ENCODE peak calls at places on chromosomes 2 and 18, in seven cellular contexts. P is mammary epithelial cell, Q is heart right ventricle, S is bronchial epithelial cell, I is neural crest cell, Z is epithelial cell of esophagus, K is A549. T is an unnamed sample.

GRCh38 chr18:23538040-23538439 is 34.7 kb downstream of the RMC1 start:
- DNase-seq in P (no peak), Q (no peak), S (no peak), I (no peak), Z (no peak), K (no peak), T (peak; percentile 41)

GRCh38 chr2:66301073-66301766 is 133.7 kb upstream of the MEIS1 start:
- DNase-seq in P (no peak), Q (peak; percentile 64), S (peak; percentile 59), I (no peak), Z (peak; percentile 29), K (no peak), T (no peak)

GRCh38 chr2:39513641-39514094 is 76.6 kb upstream of the MAP4K3 start:
- DNase-seq in P (peak; percentile 95), Q (peak; percentile 86), S (peak; percentile 93), I (no peak), Z (peak; percentile 89), K (peak; percentile 74), T (no peak)

GRCh38 chr2:66437601-66438497 is 2.9 kb downstream of the MEIS1 start:
- DNase-seq in P (no peak), Q (no peak), S (peak; percentile 17), I (no peak), Z (peak; percentile 44), K (no peak), T (no peak)

GRCh38 chr2:70698847-70699246 is 69.2 kb downstream of the ADD2 start:
- DNase-seq in P (no peak), Q (no peak), S (no peak), I (no peak), Z (no peak), K (no peak), T (no peak)

GRCh38 chr2:60510713-60511112 is 42.7 kb downstream of the BCL11A start:
- DNase-seq in P (no peak), Q (no peak), S (no peak), I (no peak), Z (no peak), K (no peak), T (no peak)

GRCh38 chr18:70333757-70334156 is 44.9 kb downstream of the SOCS6 start:
- DNase-seq in P (peak; percentile 90), Q (no peak), S (peak; percentile 100), I (no peak), Z (peak; percentile 98), K (peak; percentile 90), T (no peak)

GRCh38 chr2:9914384-9915065 is 37.0 kb upstream of the GRHL1 start:
- DNase-seq in P (peak; percentile 82), Q (no peak), S (peak; percentile 92), I (no peak), Z (peak; percentile 96), K (peak; percentile 77), T (no peak)

GRCh38 chr2:68847751-68848150 is 23.4 kb downstream of the BMP10 start:
- DNase-seq in P (no peak), Q (no peak), S (no peak), I (no peak), Z (no peak), K (no peak), T (no peak)

GRCh38 chr2:28052691-28053090 is 162.2 kb downstream of the BABAM2 start:
- DNase-seq in P (peak; percentile 46), Q (no peak), S (no peak), I (no peak), Z (peak; percentile 13), K (no peak), T (no peak)

GRCh38 chr18:1665064-1665463 is 760.4 kb downstream of the ADCYAP1 start:
- DNase-seq in P (no peak), Q (no peak), S (peak; percentile 26), I (no peak), Z (peak; percentile 14), K (no peak), T (no peak)

GRCh38 chr2:35454966-35455638 is 900.5 kb upstream of the CRIM1 start:
- DNase-seq in P (peak; percentile 67), Q (no peak), S (peak; percentile 17), I (no peak), Z (peak; percentile 14), K (peak; percentile 53), T (no peak)

GRCh38 chr2:158103358-158104021 is 1.8 kb downstream of the UPP2 start:
- DNase-seq in P (no peak), Q (no peak), S (no peak), I (no peak), Z (no peak), K (no peak), T (no peak)

GRCh38 chr18:5500158-5500939 is 43.4 kb downstream of the EPB41L3 start:
- DNase-seq in P (no peak), Q (no peak), S (no peak), I (no peak), Z (no peak), K (no peak), T (no peak)

GRCh38 chr2:240013343-240013742 is 11.8 kb downstream of the NDUFA10 start:
- DNase-seq in P (no peak), Q (no peak), S (peak; percentile 33), I (no peak), Z (peak; percentile 37), K (peak; percentile 29), T (no peak)

GRCh38 chr2:176071330-176072291 is 12.2 kb downstream of the EVX2 start:
- DNase-seq in P (no peak), Q (no peak), S (no peak), I (no peak), Z (no peak), K (no peak), T (no peak)

GRCh38 chr2:158189526-158189925 is 87.8 kb downstream of the UPP2 start:
- DNase-seq in P (no peak), Q (no peak), S (peak; percentile 9), I (no peak), Z (no peak), K (no peak), T (no peak)

GRCh38 chr18:54229660-54230059 is 5.2 kb upstream of the MBD2 start:
- DNase-seq in P (no peak), Q (no peak), S (no peak), I (no peak), Z (no peak), K (no peak), T (no peak)

GRCh38 chr2:194003911-194004310 is 1653.1 kb upstream of the SLC39A10 start:
- DNase-seq in P (peak; percentile 4), Q (no peak), S (peak; percentile 9), I (no peak), Z (peak; percentile 61), K (no peak), T (no peak)

DNA sequence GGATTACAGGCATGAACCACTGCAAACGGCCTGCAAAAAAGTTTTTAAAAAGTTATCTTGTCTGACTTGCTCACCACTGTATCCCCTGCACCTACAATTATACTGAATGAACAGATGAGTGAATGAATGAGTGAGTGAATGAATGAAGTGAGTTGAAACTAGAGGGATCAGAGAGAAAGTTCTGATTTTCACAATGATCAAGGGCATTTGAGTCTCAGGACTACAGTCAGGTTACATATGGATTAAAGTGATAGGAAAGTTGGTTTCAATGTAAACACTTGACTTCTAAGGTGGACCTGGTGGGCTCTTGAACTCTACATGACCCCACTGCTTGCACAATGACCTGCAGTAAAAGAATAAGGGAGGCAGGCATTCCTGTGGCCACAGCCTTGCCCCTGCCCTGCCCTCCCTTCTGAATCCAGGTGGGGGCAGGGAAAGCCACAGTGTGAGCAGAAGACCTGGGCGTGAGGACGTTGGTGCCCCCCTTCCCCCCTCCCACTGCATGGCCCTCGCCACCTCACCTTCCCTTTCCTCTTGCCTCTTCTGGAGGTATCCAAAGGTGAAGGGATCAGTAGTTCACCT is 10.7 kb downstream of the C2orf80 start:
- DNase-seq in P (no peak), Q (no peak), S (no peak), I (no peak), Z (no peak), K (peak; percentile 21), T (no peak)
- TF ChIP-seq CTCF in P (no peak), Q (no peak), S (no peak), I (no peak), Z (no peak), K (no peak), T (no peak)

DNA sequence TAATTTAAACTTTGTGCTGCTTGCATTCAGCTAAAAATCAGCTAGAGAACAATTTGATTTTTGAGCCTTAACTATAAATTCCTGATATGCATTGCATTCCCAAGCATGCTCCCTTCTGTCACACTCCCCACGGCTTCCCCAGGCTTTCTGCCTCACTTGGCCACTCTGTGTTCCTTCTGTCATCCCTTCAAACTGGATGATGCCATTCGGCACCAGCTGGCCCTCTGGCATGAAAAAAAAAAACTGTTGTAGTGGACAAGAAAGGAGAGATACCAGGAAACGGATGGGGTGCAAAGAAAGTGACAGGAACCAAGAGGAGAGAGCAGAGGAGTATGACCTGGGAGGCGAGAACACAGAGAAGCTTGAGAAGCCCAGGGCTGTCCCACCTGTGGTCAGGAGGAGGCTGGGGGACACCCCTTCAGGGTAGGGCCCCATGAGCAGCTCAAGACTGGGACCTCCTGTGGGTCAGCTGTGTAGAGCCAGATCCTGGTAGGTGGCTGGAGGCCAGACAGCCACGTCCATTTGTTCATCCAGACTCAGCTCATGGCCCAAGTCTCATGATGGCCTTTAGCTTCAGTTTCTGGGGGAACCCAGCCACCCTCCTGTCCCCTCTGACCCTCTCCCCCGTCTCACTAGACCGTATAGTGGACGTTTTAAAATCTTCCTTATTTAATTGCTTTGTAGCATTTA is 211.8 kb downstream of the GBX2 start:
- DNase-seq in P (no peak), Q (no peak), S (no peak), I (no peak), Z (no peak), K (no peak), T (no peak)
- TF ChIP-seq CTCF in P (no peak), Q (no peak), S (no peak), I (no peak), Z (no peak), K (no peak), T (no peak)

GRCh38 chr2:21396252-21396651 is 272.5 kb downstream of the TDRD15 start:
- DNase-seq in P (peak; percentile 27), Q (no peak), S (peak; percentile 23), I (no peak), Z (peak; percentile 21), K (no peak), T (no peak)

GRCh38 chr2:21392660-21393059 is 268.9 kb downstream of the TDRD15 start:
- DNase-seq in P (no peak), Q (no peak), S (no peak), I (no peak), Z (no peak), K (no peak), T (no peak)

GRCh38 chr2:21395366-21395765 is 271.6 kb downstream of the TDRD15 start:
- DNase-seq in P (no peak), Q (no peak), S (no peak), I (no peak), Z (no peak), K (peak; percentile 36), T (no peak)
- TF ChIP-seq CTCF in P (peak; percentile 39), Q (no peak), S (peak; percentile 28), I (peak; percentile 39), Z (no peak), K (peak; percentile 15), T (no peak)

DNA sequence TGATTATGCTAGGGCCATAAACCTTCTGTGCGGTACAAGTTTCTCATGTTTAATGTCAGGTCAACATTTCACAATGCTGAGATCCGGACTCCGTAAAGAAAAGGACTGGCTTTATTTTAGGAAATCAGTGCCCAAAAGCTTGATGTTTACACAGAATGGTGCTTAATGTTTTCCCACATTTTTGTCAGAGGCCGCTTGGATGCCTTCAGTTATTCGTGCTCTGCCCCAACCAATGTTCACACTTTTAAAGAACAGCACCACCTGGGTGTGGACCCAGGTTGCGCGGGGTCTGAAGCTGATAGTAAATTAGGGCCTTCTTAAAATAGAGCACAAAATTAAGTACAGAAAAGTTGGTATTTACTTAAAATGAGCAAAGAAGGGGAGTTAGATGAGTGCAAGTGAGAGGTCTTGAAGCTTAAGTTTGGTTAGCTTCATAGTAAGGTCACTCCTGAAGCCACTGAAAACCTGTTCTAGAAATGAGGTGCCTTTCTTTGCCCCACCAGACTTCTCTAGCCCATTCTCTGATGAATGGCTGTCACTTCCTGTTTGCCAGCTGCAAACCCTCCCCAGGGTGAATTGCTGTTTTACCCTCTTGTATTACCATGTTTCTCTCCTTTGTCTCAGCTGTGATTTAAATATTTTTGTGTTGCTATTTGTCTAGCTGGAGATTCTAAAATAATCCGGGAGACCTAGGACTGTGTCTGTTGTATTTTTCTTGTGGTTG is 20.5 kb downstream of the SLC3A1 start:
- DNase-seq in P (no peak), Q (no peak), S (no peak), I (no peak), Z (no peak), K (peak; percentile 44), T (no peak)
- TF ChIP-seq CTCF in P (no peak), Q (no peak), S (no peak), I (peak; percentile 32), Z (no peak), K (peak; percentile 24), T (peak; percentile 28)

T was measured in mesothelial cell of epicardium.